ENCODE peak calls at places on chromosome 3, in six cellular contexts. J is cardiac septum; U is stimulated activated CD4-positive, alpha-beta T cell treated with anti-CD3 and anti-CD28 coated beads, TNF-alpha, amount 100 ng/mL, for 4 hours; M is aorta; C is A172; H is iris pigment epithelial cell. E is an unnamed sample.

GRCh38 chr3:51874411-51874810 is 990 bp downstream of the IQCF5 start:
- DNase-seq in J (no peak), U (no peak), M (no peak), C (no peak), H (no peak), E (no peak)

GRCh38 chr3:80688814-80689213 is 921.0 kb upstream of the ROBO1 start:
- DNase-seq in J (no peak), U (no peak), M (no peak), C (peak), H (peak), E (no peak)

GRCh38 chr3:114872588-114872987 is 274.5 kb downstream of the ZBTB20 start:
- DNase-seq in J (no peak), U (no peak), M (no peak), C (no peak), H (no peak), E (no peak)

GRCh38 chr3:79361748-79362378 is 405.9 kb downstream of the ROBO1 start:
- DNase-seq in J (no peak), U (no peak), M (no peak), C (peak), H (peak), E (no peak)

GRCh38 chr3:190621209-190621608 is 107.3 kb downstream of the IL1RAP start:
- DNase-seq in J (no peak), U (no peak), M (no peak), C (no peak), H (no peak), E (no peak)

GRCh38 chr3:113261996-113262665 is 50.8 kb downstream of the BOC start:
- DNase-seq in J (no peak), U (no peak), M (no peak), C (peak), H (no peak), E (no peak)

GRCh38 chr3:132435911-132436425 is 18.7 kb downstream of the DNAJC13 start:
- DNase-seq in J (no peak), U (no peak), M (no peak), C (no peak), H (peak), E (no peak)

GRCh38 chr3:65616563-65616962 is 422.2 kb downstream of the MAGI1 start:
- DNase-seq in J (no peak), U (no peak), M (no peak), C (no peak), H (no peak), E (no peak)

GRCh38 chr3:97772926-97773325 is 8.4 kb downstream of the ARL6 start:
- DNase-seq in J (no peak), U (no peak), M (no peak), C (no peak), H (peak), E (no peak)

GRCh38 chr3:16848007-16848406 is 36.7 kb upstream of the PLCL2 start:
- DNase-seq in J (no peak), U (no peak), M (no peak), C (no peak), H (no peak), E (no peak)

GRCh38 chr3:19173945-19174344 is 25.6 kb downstream of the KCNH8 start:
- DNase-seq in J (no peak), U (no peak), M (no peak), C (no peak), H (no peak), E (no peak)

GRCh38 chr3:66386925-66387650 is 113.7 kb downstream of the LRIG1 start:
- DNase-seq in J (peak), U (no peak), M (no peak), C (no peak), H (no peak), E (no peak)

GRCh38 chr3:100893108-100893507 is 100.1 kb downstream of the ABI3BP start:
- DNase-seq in J (no peak), U (no peak), M (peak), C (no peak), H (peak), E (no peak)

GRCh38 chr3:128312271-128312670 is 154.4 kb downstream of the DNAJB8 start:
- DNase-seq in J (no peak), U (no peak), M (no peak), C (no peak), H (no peak), E (peak)